ENCODE peak calls at places on chromosomes 16 and 17, in six cellular contexts. X is GM12891, S is activated gamma-delta T cell, I is fibroblast of lung, T is fibroblast of pulmonary artery, B is H9. Q is an unnamed sample.

GRCh38 chr17:7557825-7558543 is 566 bp upstream of the TNFSF13 start:
- DNase-seq in X (no peak), S (no peak), I (peak; percentile 77), T (peak; percentile 93), B (peak; percentile 93), Q (peak; percentile 92)

GRCh38 chr16:84054916-84055315 is 12.3 kb upstream of the SLC38A8 start:
- DNase-seq in X (no peak), S (no peak), I (no peak), T (no peak), B (peak; percentile 76), Q (peak; percentile 84)

GRCh38 chr16:2955438-2955778 is 8.7 kb upstream of the KREMEN2 start:
- DNase-seq in X (no peak), S (no peak), I (no peak), T (no peak), B (no peak), Q (peak; percentile 87)

GRCh38 chr17:7704601-7705268 is at the start of gene EFNB3:
- DNase-seq in X (no peak), S (no peak), I (peak; percentile 22), T (peak; percentile 50), B (peak; percentile 91), Q (peak; percentile 95)

GRCh38 chr17:59641799-59642484 is 22.2 kb downstream of the CLTC start:
- DNase-seq in X (peak; percentile 19), S (no peak), I (no peak), T (no peak), B (no peak), Q (no peak)

GRCh38 chr17:41654134-41654907 is 29.9 kb upstream of the KRT17 start:
- DNase-seq in X (no peak), S (no peak), I (no peak), T (no peak), B (no peak), Q (peak; percentile 67)

GRCh38 chr16:16022683-16023064 is 73.3 kb downstream of the ABCC1 start:
- DNase-seq in X (no peak), S (no peak), I (no peak), T (no peak), B (no peak), Q (no peak)

GRCh38 chr16:10511829-10512228 is 68.6 kb downstream of the EMP2 start:
- DNase-seq in X (no peak), S (no peak), I (no peak), T (no peak), B (no peak), Q (no peak)

GRCh38 chr17:40422990-40423611 is 5.4 kb upstream of the TOP2A start:
- DNase-seq in X (no peak), S (no peak), I (no peak), T (no peak), B (peak; percentile 89), Q (peak; percentile 78)

GRCh38 chr16:72241930-72242329 is 70.0 kb upstream of the PMFBP1 start:
- DNase-seq in X (no peak), S (no peak), I (peak; percentile 66), T (peak; percentile 77), B (no peak), Q (peak; percentile 19)

GRCh38 chr16:66130296-66130910 is 236.1 kb upstream of the CDH5 start:
- DNase-seq in X (no peak), S (no peak), I (peak; percentile 82), T (peak; percentile 81), B (no peak), Q (no peak)

GRCh38 chr17:75039238-75039637 is 7.5 kb downstream of the ATP5PD start:
- DNase-seq in X (no peak), S (no peak), I (no peak), T (no peak), B (no peak), Q (no peak)

GRCh38 chr16:86834451-86835035 is 256.2 kb downstream of the FOXL1 start:
- DNase-seq in X (no peak), S (no peak), I (peak; percentile 67), T (peak; percentile 42), B (peak; percentile 82), Q (peak; percentile 78)

GRCh38 chr16:50585331-50585776 is 37.2 kb downstream of the NKD1 start:
- DNase-seq in X (no peak), S (no peak), I (peak; percentile 58), T (peak; percentile 14), B (no peak), Q (no peak)

GRCh38 chr16:85415196-85415988 is 197.7 kb upstream of the GSE1 start:
- DNase-seq in X (no peak), S (no peak), I (no peak), T (no peak), B (no peak), Q (no peak)

GRCh38 chr16:48907906-48908634 is 298.1 kb upstream of the N4BP1 start:
- DNase-seq in X (no peak), S (no peak), I (no peak), T (no peak), B (no peak), Q (no peak)

GRCh38 chr17:55793272-55793671 is 42.4 kb downstream of the PCTP start:
- DNase-seq in X (no peak), S (no peak), I (no peak), T (no peak), B (no peak), Q (no peak)

GRCh38 chr16:86946396-86946795 is 368.0 kb downstream of the FOXL1 start:
- DNase-seq in X (no peak), S (no peak), I (no peak), T (no peak), B (no peak), Q (peak; percentile 76)

GRCh38 chr17:41678907-41679739 is 9.6 kb upstream of the EIF1 start:
- DNase-seq in X (no peak), S (no peak), I (peak; percentile 41), T (peak; percentile 60), B (no peak), Q (no peak)

GRCh38 chr16:52086901-52087300 is 460.0 kb downstream of the TOX3 start:
- DNase-seq in X (no peak), S (no peak), I (no peak), T (no peak), B (no peak), Q (no peak)

GRCh38 chr16:26453215-26453614 is 613.5 kb upstream of the C16orf82 start:
- DNase-seq in X (no peak), S (no peak), I (no peak), T (no peak), B (no peak), Q (peak; percentile 11)

GRCh38 chr17:83180264-83180995 is 101.0 kb downstream of the METRNL start:
- DNase-seq in X (no peak), S (no peak), I (no peak), T (no peak), B (no peak), Q (no peak)

GRCh38 chr16:58435779-58436178 is 43.5 kb downstream of the GINS3 start:
- DNase-seq in X (no peak), S (no peak), I (no peak), T (no peak), B (peak; percentile 39), Q (peak; percentile 28)

GRCh38 chr17:20922128-20922670 is 120.6 kb downstream of the USP22 start:
- DNase-seq in X (no peak), S (no peak), I (peak; percentile 55), T (peak; percentile 55), B (no peak), Q (no peak)

GRCh38 chr17:15444805-15445204 is 22.6 kb downstream of the CDRT4 start:
- DNase-seq in X (no peak), S (no peak), I (no peak), T (no peak), B (no peak), Q (no peak)

GRCh38 chr16:13331918-13332317 is 430.5 kb downstream of the SHISA9 start:
- DNase-seq in X (no peak), S (no peak), I (no peak), T (no peak), B (no peak), Q (no peak)

GRCh38 chr17:62625184-62625869 is 2.1 kb upstream of the MRC2 start:
- DNase-seq in X (no peak), S (no peak), I (no peak), T (no peak), B (peak; percentile 36), Q (no peak)

GRCh38 chr17:77419547-77420475 is 279.0 kb downstream of the SEC14L1 start:
- DNase-seq in X (no peak), S (no peak), I (no peak), T (no peak), B (peak; percentile 95), Q (peak; percentile 92)

GRCh38 chr17:4950075-4950756 is 703 bp upstream of the ENO3 start:
- DNase-seq in X (no peak), S (peak; percentile 70), I (no peak), T (no peak), B (peak; percentile 78), Q (no peak)

GRCh38 chr17:11391134-11391533 is 150.1 kb downstream of the SHISA6 start:
- DNase-seq in X (no peak), S (no peak), I (no peak), T (no peak), B (peak; percentile 73), Q (peak; percentile 36)

GRCh38 chr17:15398291-15398690 is 56.9 kb upstream of the TEKT3 start:
- DNase-seq in X (no peak), S (no peak), I (peak; percentile 32), T (peak; percentile 36), B (no peak), Q (no peak)